ENCODE peak calls at places on chromosomes 16 and 17, in five cellular contexts. J, S, Y, O and E are unnamed samples.

GRCh38 chr17:77318021-77318420 is 177.3 kb downstream of the SEC14L1 start:
- DNase-seq in J (no peak), S (no peak), Y (no peak), O (no peak), E (no peak)

GRCh38 chr17:43613911-43614310 is 47.8 kb downstream of the MEOX1 start:
- DNase-seq in J (no peak), S (no peak), Y (no peak), O (no peak), E (no peak)

GRCh38 chr17:55584055-55584685 is 72.9 kb upstream of the SMIM36 start:
- DNase-seq in J (peak), S (no peak), Y (no peak), O (no peak), E (peak)

GRCh38 chr16:3292604-3293003 is 9.3 kb downstream of the ZNF263 start:
- DNase-seq in J (peak), S (no peak), Y (no peak), O (no peak), E (no peak)

GRCh38 chr17:74012465-74012864 is 191.0 kb upstream of the RPL38 start:
- DNase-seq in J (no peak), S (no peak), Y (no peak), O (no peak), E (no peak)

GRCh38 chr17:17772231-17772630 is 64.6 kb downstream of the SREBF1 start:
- DNase-seq in J (no peak), S (no peak), Y (no peak), O (no peak), E (no peak)

GRCh38 chr17:28086519-28086918 is 44.0 kb downstream of the NLK start:
- DNase-seq in J (peak), S (no peak), Y (no peak), O (no peak), E (no peak)

GRCh38 chr16:65547799-65548446 is 426.1 kb upstream of the CDH11 start:
- DNase-seq in J (peak), S (no peak), Y (no peak), O (peak), E (peak)

GRCh38 chr16:87847785-87848675 is 21.3 kb downstream of the SLC7A5 start:
- DNase-seq in J (no peak), S (no peak), Y (no peak), O (no peak), E (no peak)

GRCh38 chr17:28612531-28612930 is 1.5 kb downstream of the RSKR start:
- DNase-seq in J (no peak), S (no peak), Y (no peak), O (no peak), E (no peak)

GRCh38 chr17:39845052-39845976 is 18.8 kb downstream of the IKZF3 start:
- DNase-seq in J (peak), S (no peak), Y (no peak), O (no peak), E (no peak)

GRCh38 chr16:68972008-68972407 is 128.7 kb downstream of the TANGO6 start:
- DNase-seq in J (no peak), S (peak), Y (peak), O (peak), E (no peak)

GRCh38 chr17:48589831-48590602 is at the start of gene HOXB3:
- DNase-seq in J (peak), S (no peak), Y (no peak), O (no peak), E (peak)

GRCh38 chr16:89350701-89351380 is 133.3 kb downstream of the ZNF778 start:
- DNase-seq in J (peak), S (no peak), Y (no peak), O (no peak), E (peak)

GRCh38 chr17:80437532-80437931 is 22.6 kb downstream of the ENDOV start:
- DNase-seq in J (no peak), S (no peak), Y (no peak), O (no peak), E (no peak)

GRCh38 chr17:72336026-72336803 is 215.4 kb downstream of the SOX9 start:
- DNase-seq in J (no peak), S (peak), Y (peak), O (peak), E (peak)

GRCh38 chr16:11715246-11715947 is 27.3 kb downstream of the TXNDC11 start:
- DNase-seq in J (no peak), S (no peak), Y (no peak), O (no peak), E (no peak)

GRCh38 chr17:55433629-55434422 is 12.2 kb upstream of the MMD start:
- DNase-seq in J (peak), S (no peak), Y (no peak), O (no peak), E (peak)

GRCh38 chr17:82668631-82669099 is 20.4 kb upstream of the WDR45B start:
- DNase-seq in J (peak), S (peak), Y (peak), O (peak), E (peak)

GRCh38 chr16:10218490-10219206 is 36.4 kb upstream of the GRIN2A start:
- DNase-seq in J (no peak), S (no peak), Y (no peak), O (no peak), E (no peak)

GRCh38 chr17:8997994-8998628 is 23.2 kb upstream of the NTN1 start:
- DNase-seq in J (peak), S (peak), Y (peak), O (peak), E (peak)

GRCh38 chr17:59010026-59010425 is 96.7 kb downstream of the TRIM37 start:
- DNase-seq in J (no peak), S (no peak), Y (no peak), O (no peak), E (no peak)

GRCh38 chr17:81020767-81021497 is 14.0 kb upstream of the BAIAP2 start:
- DNase-seq in J (peak), S (no peak), Y (no peak), O (no peak), E (no peak)

GRCh38 chr16:88700636-88701482 is 5.3 kb downstream of the RNF166 start:
- DNase-seq in J (peak), S (no peak), Y (no peak), O (no peak), E (peak)

GRCh38 chr17:57489321-57489720 is 233.0 kb downstream of the MSI2 start:
- DNase-seq in J (no peak), S (no peak), Y (no peak), O (no peak), E (no peak)

GRCh38 chr17:10622610-10623485 is 34.3 kb downstream of the MYH3 start:
- DNase-seq in J (no peak), S (no peak), Y (no peak), O (no peak), E (no peak)

GRCh38 chr16:86078121-86078600 is 179.2 kb downstream of the IRF8 start:
- DNase-seq in J (no peak), S (peak), Y (no peak), O (no peak), E (no peak)
- H4K8ac ChIP-seq in J (no peak), S (no peak), Y (no peak), O (no peak), E (no peak)

DNA sequence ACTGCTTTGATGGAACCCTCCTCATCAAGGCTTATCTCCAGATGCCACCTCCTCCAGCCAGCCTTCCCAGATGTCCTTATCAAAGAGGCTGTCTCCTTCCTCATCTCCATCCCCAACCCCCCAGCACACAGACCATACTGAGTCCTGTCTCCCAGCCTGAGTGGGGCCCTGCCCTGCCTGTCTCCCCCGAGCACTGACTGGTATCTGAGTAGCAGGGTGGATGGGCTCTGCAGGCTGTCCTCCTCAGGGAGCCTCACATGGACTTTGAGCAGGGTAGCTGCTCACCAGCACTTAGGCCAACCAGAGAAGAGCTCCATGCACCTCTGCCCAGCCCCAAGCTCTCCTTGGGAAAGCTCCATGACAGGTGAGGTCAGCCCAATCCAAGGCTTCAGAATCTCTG is 20.0 kb upstream of the ITGA3 start:
- DNase-seq in J (no peak), S (no peak), Y (no peak), O (no peak), E (no peak)
- H2BK5ac ChIP-seq in J (no peak), S (no peak), Y (no peak), O (no peak), E (no peak)

DNA sequence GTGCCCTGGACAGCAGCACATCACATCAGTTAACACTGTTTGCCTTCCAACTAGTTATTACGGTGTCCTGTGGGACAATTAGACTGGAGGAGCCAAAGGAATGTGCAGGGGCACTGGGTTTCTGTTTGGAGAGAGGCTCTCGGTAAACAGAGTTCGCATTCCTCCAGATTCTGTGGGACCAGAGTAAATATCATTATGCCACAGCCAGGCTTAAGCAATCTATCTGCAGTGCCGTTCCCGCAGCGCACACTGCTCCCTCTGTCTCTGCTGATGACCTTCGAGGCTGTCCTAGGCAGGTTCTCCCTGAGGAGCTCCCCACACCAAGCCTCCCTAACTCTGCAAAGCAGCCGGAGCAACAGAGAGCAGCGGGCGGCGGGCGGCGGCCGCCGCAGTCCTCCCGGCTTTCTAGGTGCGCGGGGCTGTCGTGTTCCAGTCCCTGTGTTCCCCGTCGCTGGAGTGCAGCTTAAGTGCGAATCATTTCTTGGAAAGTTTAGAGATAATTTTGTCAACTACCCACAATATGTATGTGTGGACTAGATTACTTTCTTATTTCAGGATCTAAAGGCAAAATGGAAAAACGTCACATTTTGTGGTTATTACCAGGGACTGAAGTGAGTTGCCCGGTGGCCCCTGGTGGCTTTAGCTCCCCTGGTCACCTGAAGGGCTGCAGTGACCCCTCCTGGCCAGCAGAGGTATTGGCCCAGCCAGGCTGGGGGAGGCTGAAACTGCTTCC is 43.3 kb downstream of the PGS1 start:
- DNase-seq in J (peak), S (peak), Y (peak), O (peak), E (peak)
- H4K8ac ChIP-seq in J (no peak), S (no peak), Y (peak), O (no peak), E (peak)

DNA sequence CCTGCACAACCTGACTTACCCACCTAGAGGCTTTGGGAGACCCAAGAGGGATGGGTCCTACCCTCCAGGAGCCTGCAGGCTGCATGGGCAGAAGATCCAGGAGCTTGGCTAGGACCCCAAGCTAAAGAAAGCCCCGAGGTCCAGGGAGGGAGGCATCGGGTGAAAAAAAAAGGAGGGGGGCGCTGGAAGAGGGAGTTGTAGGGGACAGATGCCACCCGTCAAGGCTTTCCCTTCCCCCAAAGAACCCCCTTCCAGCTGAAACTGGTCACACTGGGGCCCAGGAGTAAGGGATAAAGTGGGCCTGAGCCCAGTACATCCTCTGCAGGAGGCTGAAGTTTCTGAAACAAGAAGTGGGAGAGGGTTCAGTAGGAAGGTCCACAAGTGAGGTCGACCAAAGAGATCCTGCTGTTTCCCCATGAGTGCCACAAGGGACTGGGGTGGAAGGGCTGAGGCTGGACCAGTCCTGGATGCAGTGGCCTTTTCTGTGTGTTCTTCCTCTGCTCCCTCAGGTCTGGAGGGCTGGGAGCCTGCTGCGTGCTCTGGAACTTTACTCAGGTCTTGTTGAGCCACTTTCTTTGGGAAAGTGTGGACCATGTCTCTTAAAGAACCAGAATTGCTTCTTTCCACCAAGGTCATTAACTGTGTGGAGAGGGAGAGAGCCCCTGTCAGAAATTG is 14.2 kb upstream of the CBFB start:
- DNase-seq in J (no peak), S (no peak), Y (no peak), O (no peak), E (no peak)
- H2BK5ac ChIP-seq in J (no peak), S (no peak), Y (no peak), O (no peak), E (no peak)